ENCODE peak calls at places on chromosomes 5 and 9, in six cellular contexts. G is fibroblast of gingiva; F is stimulated activated CD4-positive, alpha-beta T cell treated with anti-CD3 and anti-CD28 coated beads, Interleukin-2, amount 100 ng/mL, for 48 hours; E is DMS79 treated with DMSO at 0.1 percent for 48 hours; O is stimulated activated CD8-positive, alpha-beta memory T cell treated with anti-CD3 and anti-CD28 coated beads, Interleukin-4, amount 100 ng/mL, for 1 hour; T is activated CD4-positive, CD25-positive, alpha-beta regulatory T cell treated with anti-CD3 and anti-CD28 coated beads, Interleukin-2, amount 50 U/mL, for 16 hours. I is an unnamed sample.

GRCh38 chr9:78325343-78325742 is 28.4 kb downstream of the PSAT1 start:
- DNase-seq in T (no peak), O (no peak), G (peak), E (no peak), F (no peak), I (no peak)

GRCh38 chr9:132744881-132745761 is 74.9 kb downstream of the GTF3C4 start:
- DNase-seq in G (no peak), O (no peak), T (no peak), E (peak), F (no peak), I (no peak)

GRCh38 chr5:148792649-148793048 is 33.8 kb upstream of the ADRB2 start:
- DNase-seq in F (no peak), G (no peak), E (no peak), O (no peak), T (no peak), I (no peak)

GRCh38 chr5:139394654-139395566 is at the start of gene PROB1:
- DNase-seq in O (no peak), F (no peak), G (peak), E (no peak), T (no peak), I (no peak)

GRCh38 chr9:107020040-107020530 is 157.1 kb downstream of the ZNF462 start:
- DNase-seq in T (no peak), G (peak), O (no peak), F (no peak), E (peak), I (no peak)

GRCh38 chr9:110455860-110456259 is 118.2 kb upstream of the TXNDC8 start:
- DNase-seq in T (no peak), O (no peak), E (no peak), G (no peak), F (no peak), I (no peak)

GRCh38 chr9:95511232-95511951 is 5.4 kb downstream of the PTCH1 start:
- DNase-seq in F (no peak), T (no peak), O (no peak), E (peak), G (peak), I (no peak)

GRCh38 chr9:127450170-127450830 is 906 bp downstream of the RPL12 start:
- DNase-seq in E (no peak), G (peak), O (no peak), F (no peak), T (no peak), I (no peak)

GRCh38 chr9:113712053-113712452 is 164.1 kb upstream of the ZNF618 start:
- DNase-seq in G (peak), F (no peak), O (no peak), E (peak), T (no peak), I (no peak)

GRCh38 chr5:132455614-132456115 is 34.9 kb downstream of the IRF1 start:
- DNase-seq in O (no peak), E (no peak), G (no peak), T (no peak), F (no peak), I (no peak)

GRCh38 chr5:146238973-146239372 is 35.6 kb downstream of the RBM27 start:
- DNase-seq in O (no peak), G (no peak), F (no peak), T (no peak), E (no peak), I (no peak)

GRCh38 chr5:32687167-32687831 is 23.8 kb upstream of the NPR3 start:
- DNase-seq in O (no peak), G (peak), T (no peak), E (no peak), F (no peak), I (no peak)

GRCh38 chr9:98678244-98678842 is 30.4 kb downstream of the GABBR2 start:
- DNase-seq in T (no peak), E (no peak), F (no peak), O (no peak), G (no peak), I (no peak)